ENCODE peak calls at places on chromosomes 12 and 14, in four cellular contexts. D, Z, I and G are unnamed samples.

GRCh38 chr12:21429994-21430393 is 7.5 kb upstream of the PYROXD1 start:
- DNase-seq in D (no peak), Z (no peak), I (no peak), G (no peak)

GRCh38 chr12:112361271-112361670 is 21.0 kb downstream of the HECTD4 start:
- DNase-seq in D (no peak), Z (no peak), I (no peak), G (no peak)

GRCh38 chr12:123431951-123432886 is 4.3 kb downstream of the RILPL2 start:
- DNase-seq in D (no peak), Z (no peak), I (no peak), G (no peak)

GRCh38 chr14:88919502-88919901 is 95.1 kb downstream of the TTC8 start:
- DNase-seq in D (no peak), Z (no peak), I (no peak), G (peak)

GRCh38 chr12:4084631-4085030 is 188.9 kb upstream of the CCND2 start:
- DNase-seq in D (no peak), Z (no peak), I (no peak), G (no peak)

GRCh38 chr12:129675947-129676346 is 227.9 kb downstream of the TMEM132D start:
- DNase-seq in D (no peak), Z (no peak), I (no peak), G (no peak)

GRCh38 chr14:102317564-102318248 is 1.8 kb upstream of the ZNF839 start:
- DNase-seq in D (peak), Z (no peak), I (peak), G (no peak)

GRCh38 chr12:50734409-50735263 is 29.3 kb upstream of the ATF1 start:
- DNase-seq in D (peak), Z (no peak), I (peak), G (peak)

GRCh38 chr12:228846-229200 is 14.9 kb upstream of the SLC6A12 start:
- DNase-seq in D (no peak), Z (no peak), I (no peak), G (no peak)

GRCh38 chr14:92731622-92732021 is 16.8 kb downstream of the LGMN start:
- DNase-seq in D (no peak), Z (no peak), I (no peak), G (no peak)

GRCh38 chr14:92726933-92727262 is 21.5 kb downstream of the LGMN start:
- DNase-seq in D (no peak), Z (no peak), I (no peak), G (no peak)

GRCh38 chr14:92729632-92730358 is 18.6 kb downstream of the LGMN start:
- DNase-seq in D (no peak), Z (no peak), I (no peak), G (no peak)

GRCh38 chr14:92726135-92726932 is 22.1 kb downstream of the LGMN start:
- DNase-seq in D (peak), Z (no peak), I (no peak), G (peak)

DNA sequence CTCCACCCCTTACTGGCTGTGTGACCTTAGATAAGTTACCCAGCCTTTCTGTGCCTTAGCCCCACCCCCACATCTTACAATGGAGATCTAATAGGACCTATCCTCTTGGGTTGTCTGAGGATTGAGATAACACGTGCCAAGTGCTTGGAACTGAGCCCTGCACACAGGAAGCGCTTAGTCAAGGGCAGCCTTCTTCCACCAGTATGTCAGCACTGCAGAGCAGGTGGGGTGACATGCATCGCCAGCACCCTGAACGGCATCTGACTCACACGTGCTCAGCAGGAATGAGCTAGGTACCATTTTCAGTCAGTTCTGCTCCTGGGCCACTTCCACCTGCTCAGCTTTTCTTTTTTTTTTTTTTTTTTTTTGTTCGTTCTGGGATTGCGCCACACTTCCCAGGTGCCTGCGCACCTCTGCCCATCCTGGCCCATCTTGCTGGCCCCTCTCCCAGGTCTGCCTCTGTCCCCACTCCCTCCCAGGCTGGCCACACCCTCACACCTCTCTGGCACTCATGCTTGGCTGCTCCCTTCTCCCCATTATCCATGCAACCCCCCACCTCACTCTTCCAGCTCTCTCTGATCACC is 19.6 kb downstream of the LGMN start:
- DNase-seq in D (peak), Z (no peak), I (no peak), G (no peak)
- TF ChIP-seq CHD4 in D (no peak), Z (no peak), I (no peak), G (no peak)

DNA sequence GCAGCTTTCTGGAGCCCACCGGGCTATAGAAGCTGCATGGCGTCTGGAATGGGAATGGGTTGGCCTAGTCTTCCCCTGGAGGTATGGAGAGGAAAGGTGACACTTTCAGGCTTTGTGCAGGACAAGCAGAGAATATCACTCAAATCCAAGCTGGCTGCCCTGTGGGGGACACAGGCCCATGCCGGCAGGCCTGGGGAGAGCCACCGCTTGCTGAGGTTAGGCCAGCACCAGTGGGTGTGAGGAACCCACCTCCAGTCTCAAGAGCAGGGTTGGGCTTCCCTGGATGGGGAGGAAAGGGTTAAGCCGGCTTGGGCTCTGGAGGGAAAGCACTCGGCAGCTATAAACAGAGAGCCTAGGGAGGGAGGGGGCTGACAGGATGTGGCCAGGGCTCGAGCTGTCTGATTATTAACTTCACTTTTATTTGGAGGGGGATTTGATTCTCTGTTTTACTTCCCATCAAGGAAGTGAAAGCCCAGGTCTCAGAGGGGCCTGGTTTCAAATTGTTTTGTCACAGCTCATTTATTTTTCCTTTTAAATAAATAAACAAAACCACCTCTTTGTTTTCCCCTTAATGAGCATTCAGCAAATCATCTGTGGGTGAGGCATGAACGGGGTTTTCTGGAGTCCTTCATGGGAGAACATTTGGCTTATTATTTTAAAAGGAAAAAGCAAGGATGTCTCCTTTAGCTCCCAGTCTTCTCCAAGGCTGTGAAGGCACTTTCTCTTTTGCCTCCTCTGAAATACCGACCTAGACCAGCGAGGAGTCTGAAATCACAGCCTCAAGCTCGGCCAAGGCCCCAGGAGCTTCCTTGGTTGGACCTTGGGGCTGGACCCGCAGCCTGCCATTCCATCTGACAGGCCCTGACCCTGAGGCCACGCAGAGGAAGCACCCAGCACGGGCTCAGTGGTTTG is 21.8 kb upstream of the ZFP36L1 start:
- DNase-seq in D (peak), Z (peak), I (peak), G (peak)
- TF ChIP-seq RFX5 in D (no peak), Z (no peak), I (no peak), G (no peak)

GRCh38 chr14:98197933-98198332 is 1074.1 kb downstream of the BCL11B start:
- DNase-seq in D (no peak), Z (no peak), I (no peak), G (no peak)

GRCh38 chr14:98195256-98195655 is 1076.7 kb downstream of the BCL11B start:
- DNase-seq in D (no peak), Z (no peak), I (no peak), G (no peak)

GRCh38 chr14:98194821-98195220 is 1077.2 kb downstream of the BCL11B start:
- DNase-seq in D (no peak), Z (no peak), I (no peak), G (no peak)

GRCh38 chr14:98200621-98201020 is 1071.4 kb downstream of the BCL11B start:
- DNase-seq in D (no peak), Z (no peak), I (no peak), G (no peak)

GRCh38 chr14:98198385-98198784 is 1073.6 kb downstream of the BCL11B start:
- DNase-seq in D (peak), Z (no peak), I (no peak), G (no peak)
- TF ChIP-seq CHD4 in D (no peak), Z (no peak), I (no peak), G (no peak)

GRCh38 chr12:49198431-49199155 is 9.7 kb upstream of the TUBA1A start:
- DNase-seq in D (no peak), Z (no peak), I (no peak), G (no peak)
- TF ChIP-seq RFX5 in D (no peak), Z (no peak), I (no peak), G (no peak)

GRCh38 chr14:76909266-76909665 is 83.1 kb downstream of the LRRC74A start:
- DNase-seq in D (peak), Z (no peak), I (no peak), G (peak)
- TF ChIP-seq CHD4 in D (no peak), Z (no peak), I (no peak), G (no peak)

DNA sequence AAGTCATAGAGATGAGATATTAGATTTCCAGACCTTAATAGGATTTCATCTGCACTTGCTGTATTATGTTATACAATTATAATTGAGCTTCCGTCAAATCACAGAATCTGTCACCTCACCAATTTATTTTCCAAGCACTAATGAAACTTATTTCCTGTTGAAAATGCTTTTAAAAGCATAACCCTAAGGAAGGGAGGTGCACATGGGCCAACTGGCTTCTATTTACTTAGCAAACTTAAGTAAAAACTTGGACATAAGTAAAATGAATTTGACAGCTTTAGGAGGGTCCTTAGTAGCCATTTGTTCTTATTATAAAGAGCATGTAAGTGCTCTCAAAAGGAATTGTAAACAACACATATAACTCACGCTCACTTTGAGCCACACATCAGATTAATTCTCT is 462.2 kb upstream of the TMPO start:
- DNase-seq in D (no peak), Z (no peak), I (no peak), G (no peak)
- TF ChIP-seq RFX5 in D (no peak), Z (no peak), I (no peak), G (no peak)